ENCODE peak calls at places on chromosomes 11 and 22, in six cellular contexts. A is endothelial cell of umbilical vein, Q is K562, R is HepG2, F is GM12878, V is A549. W is an unnamed sample.

GRCh38 chr22:22458387-22458786 is 50.2 kb downstream of the ZNF280B start:
- DNase-seq in A (no peak), Q (no peak), R (no peak), F (no peak), V (no peak), W (no peak)

GRCh38 chr11:91686700-91687099 is 537.9 kb upstream of the FAT3 start:
- DNase-seq in A (no peak), Q (no peak), R (no peak), F (no peak), V (no peak), W (no peak)

GRCh38 chr11:61080986-61081590 is 21.2 kb upstream of the CD5 start:
- DNase-seq in A (no peak), Q (no peak), R (no peak), F (no peak), V (no peak), W (no peak)

GRCh38 chr11:65945430-65945911 is at the start of gene TSGA10IP:
- DNase-seq in A (no peak), Q (no peak), R (no peak), F (no peak), V (no peak), W (no peak)

GRCh38 chr11:10328314-10329090 is 23.6 kb downstream of the ADM start:
- DNase-seq in A (peak; percentile 94), Q (no peak), R (no peak), F (no peak), V (no peak), W (peak; percentile 12)

GRCh38 chr22:36386900-36387663 is 685 bp downstream of the MYH9 start:
- DNase-seq in A (peak; percentile 30), Q (peak; percentile 35), R (no peak), F (no peak), V (no peak), W (peak; percentile 89)

GRCh38 chr22:25623310-25623734 is 58.8 kb downstream of the GRK3 start:
- DNase-seq in A (no peak), Q (no peak), R (no peak), F (peak; percentile 93), V (no peak), W (no peak)

GRCh38 chr22:49777569-49778250 is 50.0 kb downstream of the BRD1 start:
- DNase-seq in A (no peak), Q (no peak), R (no peak), F (no peak), V (no peak), W (no peak)

GRCh38 chr11:8097926-8098325 is 16.9 kb downstream of the TUB start:
- DNase-seq in A (no peak), Q (no peak), R (no peak), F (no peak), V (no peak), W (no peak)

GRCh38 chr11:94049351-94049750 is 28.2 kb downstream of the HEPHL1 start:
- DNase-seq in A (no peak), Q (no peak), R (no peak), F (no peak), V (no peak), W (no peak)

GRCh38 chr11:100830978-100831732 is 144.1 kb downstream of the ARHGAP42 start:
- DNase-seq in A (peak; percentile 24), Q (no peak), R (no peak), F (no peak), V (no peak), W (no peak)

GRCh38 chr22:49934891-49935557 is 16.6 kb downstream of the CRELD2 start:
- DNase-seq in A (peak; percentile 44), Q (peak; percentile 79), R (no peak), F (no peak), V (no peak), W (peak; percentile 66)

GRCh38 chr22:46902436-46902835 is 140.0 kb downstream of the TBC1D22A start:
- DNase-seq in A (no peak), Q (no peak), R (no peak), F (no peak), V (no peak), W (no peak)

GRCh38 chr11:64836448-64837072 is 7.9 kb downstream of the CDC42BPG start:
- DNase-seq in A (no peak), Q (no peak), R (no peak), F (no peak), V (no peak), W (no peak)

GRCh38 chr11:13964771-13965074 is 2.2 kb downstream of the SPON1 start:
- DNase-seq in A (no peak), Q (no peak), R (no peak), F (no peak), V (no peak), W (no peak)

GRCh38 chr11:13963169-13963948 is 836 bp downstream of the SPON1 start:
- DNase-seq in A (no peak), Q (peak; percentile 7), R (no peak), F (no peak), V (no peak), W (no peak)

GRCh38 chr11:13962198-13962561 is 343 bp upstream of the SPON1 start:
- DNase-seq in A (no peak), Q (no peak), R (no peak), F (no peak), V (no peak), W (no peak)

GRCh38 chr11:13963949-13964770 is 1.6 kb downstream of the SPON1 start:
- DNase-seq in A (no peak), Q (no peak), R (no peak), F (no peak), V (no peak), W (no peak)

GRCh38 chr11:13962562-13963168 is at the start of gene SPON1:
- DNase-seq in A (peak; percentile 15), Q (no peak), R (no peak), F (no peak), V (no peak), W (no peak)
- TF ChIP-seq MYC in A (no peak), Q (no peak), R (no peak), F (no peak), V (no peak), W (no peak)

DNA sequence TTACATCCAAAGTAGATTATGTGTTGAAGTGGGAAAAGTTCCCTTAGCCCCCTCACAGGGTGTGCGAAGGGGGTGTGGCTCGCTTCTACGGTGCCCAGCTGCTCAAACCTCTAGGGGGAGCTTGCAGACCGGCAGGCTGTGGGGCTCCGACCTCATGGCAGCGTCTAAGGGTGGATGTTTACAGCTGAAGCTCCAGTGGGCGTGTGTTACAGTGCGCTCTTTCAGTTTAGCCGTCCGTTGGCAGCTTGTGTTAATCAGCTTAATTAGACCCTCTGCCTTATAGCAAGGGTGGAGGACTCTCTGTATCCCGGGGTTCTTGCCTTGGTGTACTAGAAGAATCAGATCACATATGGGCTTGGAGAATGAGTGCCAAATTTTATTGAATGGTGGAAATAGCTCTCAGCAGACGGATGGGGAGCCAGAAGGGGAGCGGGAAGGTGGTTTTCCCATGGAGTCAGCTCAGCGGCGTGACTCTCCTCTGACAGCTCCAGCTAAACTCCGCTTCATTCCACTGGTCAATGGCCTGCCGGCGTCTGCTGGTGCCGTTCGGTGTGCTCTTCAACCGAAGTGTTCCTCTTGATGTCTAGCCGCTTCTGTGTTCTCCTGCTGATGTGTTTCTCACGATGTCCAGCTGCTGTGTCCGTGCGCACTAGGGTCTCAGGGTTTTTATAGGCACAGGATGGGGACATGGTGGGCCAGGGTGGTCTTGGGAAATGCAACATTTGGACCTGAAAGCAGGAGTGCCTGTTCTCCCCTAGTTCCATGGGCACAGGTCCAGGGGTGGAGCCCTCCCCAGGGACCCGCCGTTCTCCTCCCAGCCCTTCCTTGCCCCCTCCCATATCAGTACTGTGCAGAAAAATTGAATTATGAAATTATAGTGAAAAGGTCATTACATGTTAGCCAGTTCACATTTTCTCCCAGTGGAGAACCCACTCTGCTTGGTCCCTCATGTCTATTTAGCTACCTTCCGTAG is 28.6 kb upstream of the OR10G7 start:
- DNase-seq in A (peak; percentile 72), Q (peak; percentile 68), R (peak; percentile 42), F (peak; percentile 13), V (no peak), W (peak; percentile 86)
- TF ChIP-seq POLR2A in A (no peak), Q (no peak), R (no peak), F (no peak), V (no peak), W (no peak)

GRCh38 chr22:24416611-24417010 is 10.8 kb upstream of the ADORA2A start:
- DNase-seq in A (no peak), Q (no peak), R (no peak), F (no peak), V (no peak), W (no peak)

GRCh38 chr22:24416095-24416494 is 11.3 kb upstream of the ADORA2A start:
- DNase-seq in A (no peak), Q (no peak), R (no peak), F (no peak), V (no peak), W (no peak)

GRCh38 chr22:24418786-24419479 is 8.5 kb upstream of the ADORA2A start:
- DNase-seq in A (no peak), Q (no peak), R (no peak), F (no peak), V (no peak), W (no peak)

GRCh38 chr22:24417901-24418641 is 9.3 kb upstream of the ADORA2A start:
- DNase-seq in A (no peak), Q (no peak), R (no peak), F (no peak), V (no peak), W (no peak)

DNA sequence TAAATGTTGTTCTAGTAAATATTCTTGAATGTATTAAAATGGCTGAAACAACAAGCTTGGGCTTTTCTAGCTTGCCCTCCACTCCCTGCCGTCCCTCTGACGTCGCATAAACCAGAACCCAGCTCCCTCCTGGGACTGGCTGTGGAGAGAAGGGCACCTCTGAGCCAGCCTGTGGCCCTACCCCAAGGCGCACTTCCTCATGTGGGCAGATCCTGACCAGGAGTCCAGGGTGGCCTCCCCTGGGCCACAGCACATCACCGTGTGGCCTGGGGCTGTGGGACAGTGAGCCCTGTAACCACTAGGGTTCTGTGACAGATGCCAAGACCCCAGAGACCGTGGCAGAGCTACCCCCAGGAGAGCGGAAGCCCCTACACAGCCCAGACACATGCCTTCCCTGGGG is 10.2 kb upstream of the ADORA2A start:
- DNase-seq in A (no peak), Q (no peak), R (no peak), F (no peak), V (no peak), W (peak; percentile 50)
- TF ChIP-seq MAX in A (no peak), Q (no peak), R (no peak), F (no peak), V (no peak), W (no peak)

GRCh38 chr11:19992162-19992561 is 168.1 kb downstream of the DBX1 start:
- DNase-seq in A (no peak), Q (no peak), R (no peak), F (no peak), V (no peak), W (no peak)
- TF ChIP-seq MYC in A (no peak), Q (no peak), R (no peak), F (no peak), V (no peak), W (no peak)

GRCh38 chr11:119205574-119206511 is at the start of gene CBL:
- DNase-seq in A (peak; percentile 90), Q (peak; percentile 97), R (peak; percentile 80), F (peak; percentile 47), V (peak; percentile 91), W (peak; percentile 90)
- TF ChIP-seq POLR2A in A (peak; percentile 35), Q (peak; percentile 68), R (peak; percentile 53), F (peak; percentile 81), V (peak; percentile 27), W (peak; percentile 71)